ENCODE peak calls at places on chromosome 1, in five cellular contexts. T is NCI-H2171 treated with DMSO at 0.1 percent for 48 hours, E is amniotic epithelial cell, N is iris pigment epithelial cell, L is GM06990. U is an unnamed sample.

GRCh38 chr1:165063181-165063955 is 293.1 kb downstream of the LMX1A start:
- DNase-seq in T (no peak), E (no peak), N (no peak), L (no peak), U (peak)

GRCh38 chr1:228084325-228084724 is 1.8 kb downstream of the ARF1 start:
- DNase-seq in T (no peak), E (peak), N (peak), L (no peak), U (peak)

GRCh38 chr1:9181990-9182783 is 52.4 kb upstream of the H6PD start:
- DNase-seq in T (peak), E (no peak), N (peak), L (peak), U (peak)

GRCh38 chr1:32197837-32198236 is 2.6 kb upstream of the CCDC28B start:
- DNase-seq in T (no peak), E (no peak), N (no peak), L (no peak), U (no peak)

GRCh38 chr1:62180649-62181048 is 14.0 kb upstream of the L1TD1 start:
- DNase-seq in T (peak), E (no peak), N (no peak), L (no peak), U (no peak)

GRCh38 chr1:159854693-159855192 is 7.7 kb downstream of the VSIG8 start:
- DNase-seq in T (peak), E (peak), N (peak), L (peak), U (peak)

GRCh38 chr1:168512864-168513595 is 30.8 kb downstream of the XCL2 start:
- DNase-seq in T (no peak), E (no peak), N (no peak), L (no peak), U (no peak)

GRCh38 chr1:3393024-3393986 is 61.2 kb upstream of the ARHGEF16 start:
- DNase-seq in T (no peak), E (no peak), N (no peak), L (no peak), U (no peak)

GRCh38 chr1:4933232-4933631 is 278.8 kb downstream of the AJAP1 start:
- DNase-seq in T (no peak), E (no peak), N (no peak), L (no peak), U (no peak)